ENCODE peak calls at places on chromosome 12, in five cellular contexts. One of them, this sample, is unnamed.

GRCh38 chr12:10811883-10812536 is 2.0 kb upstream of the TAS2R9 start:
- DNase-seq in fibroblast of mammary gland: no peak
- DNase-seq in kidney glomerular epithelial cell: no peak
- DNase-seq in A172: no peak
- DNase-seq in EH: no peak
- DNase-seq in this sample: no peak

GRCh38 chr12:118397693-118398440 is 21.5 kb downstream of the SUDS3 start:
- DNase-seq in A172: no peak
- DNase-seq in fibroblast of mammary gland: no peak
- DNase-seq in EH: no peak
- DNase-seq in kidney glomerular epithelial cell: no peak
- DNase-seq in this sample: no peak

GRCh38 chr12:106035421-106035820 is 103.3 kb downstream of the NUAK1 start:
- DNase-seq in EH: no peak
- DNase-seq in kidney glomerular epithelial cell: no peak
- DNase-seq in fibroblast of mammary gland: no peak
- DNase-seq in A172: no peak
- DNase-seq in this sample: no peak

GRCh38 chr12:121943926-121944325 is 25.5 kb downstream of the CFAP251 start:
- DNase-seq in kidney glomerular epithelial cell: no peak
- DNase-seq in fibroblast of mammary gland: no peak
- DNase-seq in EH: no peak
- DNase-seq in A172: no peak
- DNase-seq in this sample: no peak

GRCh38 chr12:65536876-65537661 is 258.6 kb downstream of the MSRB3 start:
- DNase-seq in EH: peak
- DNase-seq in A172: peak
- DNase-seq in kidney glomerular epithelial cell: peak
- DNase-seq in fibroblast of mammary gland: peak
- DNase-seq in this sample: peak

GRCh38 chr12:28574746-28575592 is 384.7 kb downstream of the CCDC91 start:
- DNase-seq in EH: no peak
- DNase-seq in fibroblast of mammary gland: no peak
- DNase-seq in A172: no peak
- DNase-seq in kidney glomerular epithelial cell: no peak
- DNase-seq in this sample: no peak

GRCh38 chr12:25272937-25273526 is 22.3 kb upstream of the KRAS start:
- DNase-seq in EH: no peak
- DNase-seq in A172: no peak
- DNase-seq in fibroblast of mammary gland: no peak
- DNase-seq in kidney glomerular epithelial cell: no peak
- DNase-seq in this sample: no peak

GRCh38 chr12:52495385-52495784 is 2.3 kb upstream of the KRT6A start:
- DNase-seq in fibroblast of mammary gland: peak
- DNase-seq in kidney glomerular epithelial cell: peak
- DNase-seq in EH: peak
- DNase-seq in A172: peak
- DNase-seq in this sample: no peak

GRCh38 chr12:50402270-50403000 is 1.8 kb downstream of the LARP4 start:
- DNase-seq in A172: no peak
- DNase-seq in kidney glomerular epithelial cell: peak
- DNase-seq in fibroblast of mammary gland: no peak
- DNase-seq in EH: no peak
- DNase-seq in this sample: no peak

GRCh38 chr12:116533343-116534248 is 25.6 kb upstream of the MAP1LC3B2 start:
- DNase-seq in A172: peak
- DNase-seq in kidney glomerular epithelial cell: peak
- DNase-seq in EH: peak
- DNase-seq in fibroblast of mammary gland: peak
- DNase-seq in this sample: peak

GRCh38 chr12:26791328-26791791 is 41.6 kb downstream of the ITPR2 start:
- DNase-seq in A172: peak
- DNase-seq in kidney glomerular epithelial cell: peak
- DNase-seq in fibroblast of mammary gland: peak
- DNase-seq in EH: peak
- DNase-seq in this sample: no peak

GRCh38 chr12:39314547-39314946 is 128.4 kb downstream of the KIF21A start:
- DNase-seq in kidney glomerular epithelial cell: no peak
- DNase-seq in EH: no peak
- DNase-seq in fibroblast of mammary gland: no peak
- DNase-seq in A172: no peak
- DNase-seq in this sample: no peak

GRCh38 chr12:116053479-116054195 is 223.9 kb downstream of the MED13L start:
- DNase-seq in EH: peak
- DNase-seq in kidney glomerular epithelial cell: no peak
- DNase-seq in A172: no peak
- DNase-seq in fibroblast of mammary gland: peak
- DNase-seq in this sample: no peak

GRCh38 chr12:30286345-30286926 is 409.2 kb downstream of the IPO8 start:
- DNase-seq in A172: peak
- DNase-seq in kidney glomerular epithelial cell: peak
- DNase-seq in fibroblast of mammary gland: peak
- DNase-seq in EH: peak
- DNase-seq in this sample: peak

GRCh38 chr12:103806807-103807206 is 34.2 kb downstream of the NT5DC3 start:
- DNase-seq in kidney glomerular epithelial cell: no peak
- DNase-seq in A172: peak
- DNase-seq in EH: no peak
- DNase-seq in fibroblast of mammary gland: peak
- DNase-seq in this sample: no peak

GRCh38 chr12:46950116-46950515 is 124.3 kb upstream of the SLC38A4 start:
- DNase-seq in EH: peak
- DNase-seq in fibroblast of mammary gland: no peak
- DNase-seq in A172: peak
- DNase-seq in kidney glomerular epithelial cell: no peak
- DNase-seq in this sample: no peak

GRCh38 chr12:12946686-12947355 is 5.1 kb downstream of the GPRC5D start:
- DNase-seq in fibroblast of mammary gland: peak
- DNase-seq in EH: peak
- DNase-seq in kidney glomerular epithelial cell: no peak
- DNase-seq in A172: no peak
- DNase-seq in this sample: no peak

GRCh38 chr12:121712462-121713256 is at the start of gene TMEM120B:
- DNase-seq in kidney glomerular epithelial cell: peak
- DNase-seq in EH: peak
- DNase-seq in fibroblast of mammary gland: peak
- DNase-seq in A172: peak
- DNase-seq in this sample: peak

GRCh38 chr12:75848533-75848932 is 183.0 kb downstream of the PHLDA1 start:
- DNase-seq in fibroblast of mammary gland: no peak
- DNase-seq in kidney glomerular epithelial cell: no peak
- DNase-seq in EH: no peak
- DNase-seq in A172: no peak
- DNase-seq in this sample: no peak

GRCh38 chr12:75478395-75478794 is 2.2 kb upstream of the GLIPR1 start:
- DNase-seq in kidney glomerular epithelial cell: no peak
- DNase-seq in EH: peak
- DNase-seq in fibroblast of mammary gland: peak
- DNase-seq in A172: no peak
- DNase-seq in this sample: no peak

GRCh38 chr12:11765817-11766794 is 116.6 kb downstream of the ETV6 start:
- DNase-seq in fibroblast of mammary gland: peak
- DNase-seq in A172: peak
- DNase-seq in kidney glomerular epithelial cell: no peak
- DNase-seq in EH: peak
- DNase-seq in this sample: no peak

GRCh38 chr12:108730337-108731104 is 797 bp downstream of the CORO1C start:
- DNase-seq in kidney glomerular epithelial cell: peak
- DNase-seq in EH: peak
- DNase-seq in A172: peak
- DNase-seq in fibroblast of mammary gland: peak
- DNase-seq in this sample: no peak

GRCh38 chr12:89080797-89081470 is 271.4 kb downstream of the DUSP6 start:
- DNase-seq in A172: no peak
- DNase-seq in kidney glomerular epithelial cell: no peak
- DNase-seq in fibroblast of mammary gland: peak
- DNase-seq in EH: no peak
- DNase-seq in this sample: no peak

GRCh38 chr12:32419520-32419960 is 20.2 kb downstream of the FGD4 start:
- DNase-seq in fibroblast of mammary gland: peak
- DNase-seq in EH: peak
- DNase-seq in kidney glomerular epithelial cell: peak
- DNase-seq in A172: peak
- DNase-seq in this sample: no peak

GRCh38 chr12:47819902-47820630 is at the start of gene HDAC7:
- DNase-seq in kidney glomerular epithelial cell: peak
- DNase-seq in A172: peak
- DNase-seq in EH: peak
- DNase-seq in fibroblast of mammary gland: peak
- DNase-seq in this sample: no peak

GRCh38 chr12:100716949-100717732 is 77.4 kb upstream of the ANO4 start:
- DNase-seq in A172: no peak
- DNase-seq in fibroblast of mammary gland: peak
- DNase-seq in EH: peak
- DNase-seq in kidney glomerular epithelial cell: no peak
- DNase-seq in this sample: no peak